ENCODE peak calls at places on chromosomes 16 and 17, in seven cellular contexts. B is A549, A is neural progenitor cell, E is ovary, U is cardiac muscle cell, J is PC-3, C is right cardiac atrium. H is an unnamed sample.

GRCh38 chr16:75160386-75160785 is 12.1 kb downstream of the ZFP1 start:
- DNase-seq in U (no peak), A (no peak), B (no peak), J (no peak), E (no peak), C (no peak), H (no peak)

GRCh38 chr17:3004150-3004801 is 59.1 kb downstream of the OR1D5 start:
- DNase-seq in U (peak; percentile 99), B (peak; percentile 98), C (peak; percentile 99), A (no peak), J (peak; percentile 97), E (peak; percentile 100), H (no peak)

GRCh38 chr17:50212121-50212843 is 10.9 kb upstream of the COL1A1 start:
- DNase-seq in U (no peak), C (peak; percentile 48), B (no peak), E (peak; percentile 54), J (no peak), A (no peak), H (no peak)

GRCh38 chr17:49942918-49943317 is 26.1 kb upstream of the DLX4 start:
- DNase-seq in J (no peak), U (no peak), C (no peak), A (no peak), E (no peak), B (no peak), H (no peak)

GRCh38 chr17:79135628-79136405 is 61.2 kb downstream of the ENGASE start:
- DNase-seq in A (no peak), B (no peak), C (no peak), E (no peak), J (no peak), U (no peak), H (no peak)

GRCh38 chr16:3458278-3458851 is 14.9 kb downstream of the NAA60 start:
- DNase-seq in U (peak; percentile 46), B (peak; percentile 22), E (peak; percentile 58), A (peak; percentile 76), C (peak; percentile 32), J (peak; percentile 11), H (peak; percentile 24)

GRCh38 chr16:50548659-50549560 is 714 bp downstream of the NKD1 start:
- DNase-seq in E (peak; percentile 55), C (no peak), A (peak; percentile 10), J (no peak), B (no peak), U (no peak), H (no peak)

GRCh38 chr17:66604381-66604780 is 230.5 kb upstream of the CACNG5 start:
- DNase-seq in U (no peak), B (no peak), C (no peak), E (no peak), A (no peak), J (no peak), H (no peak)

GRCh38 chr17:75181608-75182318 is 996 bp downstream of the SUMO2 start:
- DNase-seq in E (no peak), C (peak; percentile 30), A (peak; percentile 50), B (no peak), J (no peak), U (peak; percentile 15), H (peak; percentile 29)

GRCh38 chr17:59786536-59787319 is 79.3 kb downstream of the VMP1 start:
- DNase-seq in U (peak; percentile 72), B (peak; percentile 100), A (peak; percentile 15), E (no peak), C (peak; percentile 29), J (peak; percentile 100), H (peak; percentile 91)

GRCh38 chr16:68722119-68723024 is 14.7 kb upstream of the CDH1 start:
- DNase-seq in B (no peak), E (no peak), A (no peak), C (no peak), U (no peak), J (no peak), H (no peak)

GRCh38 chr17:77480509-77481215 is 339.9 kb downstream of the SEC14L1 start:
- DNase-seq in B (no peak), E (no peak), J (no peak), U (no peak), C (no peak), A (peak; percentile 45), H (no peak)

GRCh38 chr17:77478899-77479298 is 338.1 kb downstream of the SEC14L1 start:
- DNase-seq in B (no peak), E (no peak), U (no peak), J (no peak), A (peak; percentile 24), C (peak; percentile 11), H (no peak)

GRCh38 chr17:77479372-77479781 is 338.6 kb downstream of the SEC14L1 start:
- DNase-seq in E (no peak), U (no peak), A (no peak), C (no peak), B (no peak), J (no peak), H (no peak)

GRCh38 chr17:77478281-77478680 is 337.5 kb downstream of the SEC14L1 start:
- DNase-seq in J (no peak), B (no peak), E (no peak), A (no peak), U (no peak), C (no peak), H (no peak)

DNA sequence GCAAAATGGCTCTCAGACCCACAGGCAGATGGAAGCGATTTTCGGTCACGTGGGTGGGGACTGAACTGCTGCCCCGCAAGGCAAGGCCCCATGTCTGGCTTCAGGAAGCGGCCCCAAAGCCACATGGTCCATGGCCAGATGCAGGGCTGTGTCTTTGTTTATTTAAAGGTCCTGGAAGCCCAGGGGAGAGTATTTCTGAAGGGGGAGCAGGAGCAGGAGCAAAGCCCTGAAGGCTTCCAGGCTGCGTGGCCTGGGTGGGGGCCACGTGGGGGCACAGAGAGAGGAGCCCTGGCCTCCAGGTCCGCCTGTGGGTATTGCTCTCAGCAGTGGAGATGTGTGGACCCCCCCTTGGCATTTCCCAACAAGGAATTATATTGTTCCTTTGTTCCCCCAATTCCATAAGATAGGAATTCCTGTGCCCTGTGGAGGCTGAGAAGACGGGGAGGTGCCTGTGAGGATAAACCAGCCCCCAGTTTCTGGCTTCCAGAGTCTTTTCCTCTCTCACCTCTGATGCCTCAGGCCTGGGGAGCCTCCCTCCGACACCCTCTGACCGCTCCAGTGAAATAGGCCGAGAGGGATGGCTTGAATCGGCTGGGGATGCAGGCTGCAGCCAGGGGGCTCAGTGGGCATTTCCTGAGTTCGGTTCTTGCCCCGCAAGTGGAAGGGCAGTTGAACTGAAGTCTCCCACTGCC is 339.2 kb downstream of the SEC14L1 start:
- DNase-seq in A (peak; percentile 56), C (peak; percentile 29), E (no peak), U (no peak), J (no peak), B (no peak), H (no peak)
- H3K4me1 ChIP-seq in A (peaks cover 53% of the 10 kb centered on the region), C (peaks cover 25% of the 10 kb centered on the region), E (peaks cover 53% of the 10 kb centered on the region), U (peaks cover 61% of the 10 kb centered on the region), J (peaks cover 29% of the 10 kb centered on the region), B (peaks cover 26% of the 10 kb centered on the region), H (peaks cover 10% of the 10 kb centered on the region)

GRCh38 chr17:76528156-76528527 is 9.4 kb downstream of the CYGB start:
- DNase-seq in C (no peak), B (no peak), J (peak; percentile 34), A (no peak), E (peak; percentile 63), U (no peak), H (no peak)
- H3K4me3 ChIP-seq in C (peak overlapping the region; percentile 6), B (no peak overlapping the region), J (no peak overlapping the region), A (no peak overlapping the region), E (no peak overlapping the region), U (no peak overlapping the region), H (no peak overlapping the region)

GRCh38 chr17:81388091-81388611 is 7.1 kb upstream of the BAHCC1 start:
- DNase-seq in E (peak; percentile 46), J (no peak), C (no peak), U (no peak), B (no peak), A (no peak), H (no peak)
- H3K4me1 ChIP-seq in E (peaks cover 24% of the 10 kb centered on the region), J (peaks cover 27% of the 10 kb centered on the region), C (peaks cover 18% of the 10 kb centered on the region), U (peaks cover 66% of the 10 kb centered on the region), B (peaks cover 21% of the 10 kb centered on the region), A (peaks cover 61% of the 10 kb centered on the region), H (peaks cover 27% of the 10 kb centered on the region)

GRCh38 chr16:81739503-81739902 is 39.6 kb upstream of the PLCG2 start:
- DNase-seq in A (no peak), C (no peak), U (no peak), E (no peak), B (no peak), J (no peak), H (no peak)

GRCh38 chr16:81738831-81739496 is 40.1 kb upstream of the PLCG2 start:
- DNase-seq in J (no peak), U (no peak), A (no peak), E (no peak), C (peak; percentile 44), B (no peak), H (no peak)

GRCh38 chr16:81737885-81738536 is 41.1 kb upstream of the PLCG2 start:
- DNase-seq in B (peak; percentile 86), A (peak; percentile 89), C (peak; percentile 75), J (peak; percentile 86), U (peak; percentile 82), E (peak; percentile 77), H (peak; percentile 91)

GRCh38 chr16:81744385-81744784 is 34.7 kb upstream of the PLCG2 start:
- DNase-seq in A (no peak), B (no peak), U (no peak), C (no peak), E (no peak), J (no peak), H (no peak)

DNA sequence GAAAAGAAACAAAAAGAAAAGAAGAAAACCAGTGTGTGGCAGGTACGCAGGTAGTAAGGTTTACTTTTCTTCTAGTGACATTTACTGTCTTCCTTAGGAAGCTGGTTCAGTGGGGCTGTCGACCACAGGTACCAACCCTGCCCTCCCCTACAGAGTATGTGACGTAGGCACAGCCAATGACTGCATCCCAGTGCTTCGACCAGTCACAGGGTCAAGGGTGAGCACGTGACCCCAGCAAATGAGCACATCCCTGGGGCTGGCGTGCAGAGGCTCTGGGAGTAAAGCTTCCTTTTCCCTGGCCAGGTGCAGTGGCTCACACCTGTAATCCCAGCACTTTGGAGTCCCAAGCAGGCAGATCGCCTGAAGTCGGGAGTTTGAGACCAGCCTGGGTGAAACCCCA is 38.9 kb upstream of the PLCG2 start:
- DNase-seq in C (no peak), A (no peak), B (no peak), U (no peak), E (no peak), J (no peak), H (no peak)
- H3K4me3 ChIP-seq in C (no peak overlapping the region), A (no peak overlapping the region), B (no peak overlapping the region), U (no peak overlapping the region), E (no peak overlapping the region), J (no peak overlapping the region), H (no peak overlapping the region)

DNA sequence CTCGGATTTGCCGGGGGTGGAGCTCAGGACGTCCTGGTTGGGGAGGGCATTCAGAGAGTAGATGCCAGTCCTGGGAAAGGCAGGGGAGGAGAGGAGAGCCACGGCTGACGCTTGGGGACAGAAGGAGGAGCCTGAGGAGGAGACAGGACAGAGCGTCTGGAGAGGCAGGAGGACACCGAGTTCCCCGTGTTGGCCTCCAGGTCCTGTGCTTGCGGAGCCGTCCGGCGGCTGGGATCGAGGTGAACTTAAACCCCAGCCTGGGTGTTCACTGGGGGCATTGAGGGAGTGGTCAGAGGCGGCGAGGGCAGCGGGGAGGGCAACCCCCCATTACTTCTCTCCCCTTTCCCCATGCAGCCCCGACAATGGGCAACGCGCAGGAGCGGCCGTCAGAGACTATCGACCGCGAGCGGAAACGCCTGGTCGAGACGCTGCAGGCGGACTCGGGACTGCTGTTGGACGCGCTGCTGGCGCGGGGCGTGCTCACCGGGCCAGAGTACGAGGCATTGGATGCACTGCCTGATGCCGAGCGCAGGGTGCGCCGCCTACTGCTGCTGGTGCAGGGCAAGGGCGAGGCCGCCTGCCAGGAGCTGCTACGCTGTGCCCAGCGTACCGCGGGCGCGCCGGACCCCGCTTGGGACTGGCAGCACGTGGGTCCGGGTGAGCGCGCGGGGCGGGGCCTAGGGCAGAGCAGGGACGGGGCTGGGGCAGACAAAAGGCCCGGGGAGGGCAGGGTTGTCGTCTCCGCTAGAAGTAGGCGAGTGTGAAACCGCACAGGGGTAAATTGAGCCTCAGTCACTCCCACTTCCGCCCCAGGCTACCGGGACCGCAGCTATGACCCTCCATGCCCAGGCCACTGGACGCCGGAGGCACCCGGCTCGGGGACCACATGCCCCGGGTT is 3.7 kb downstream of the NOL3 start:
- DNase-seq in U (peak; percentile 87), B (peak; percentile 91), E (peak; percentile 80), A (peak; percentile 85), J (peak; percentile 87), C (peak; percentile 89), H (peak; percentile 86)
- H3K4me1 ChIP-seq in U (peaks cover 19% of the 10 kb centered on the region), B (peaks cover 45% of the 10 kb centered on the region), E (peaks cover 12% of the 10 kb centered on the region), A (peaks cover 11% of the 10 kb centered on the region), J (peaks cover 51% of the 10 kb centered on the region), C (peaks cover 2% of the 10 kb centered on the region), H (peaks cover 36% of the 10 kb centered on the region)

H was measured in Caco-2.